ENCODE peak calls at places on chromosomes 11 and 22, in five cellular contexts. One of them, this sample, is unnamed.

GRCh38 chr11:11291432-11292015 is 61.5 kb downstream of the CSNK2A3 start:
- DNase-seq in uterus: no peak
- DNase-seq in Peyer's patch: no peak
- DNase-seq in Caco-2: no peak
- DNase-seq in anterior cingulate cortex: no peak
- DNase-seq in this sample: no peak

GRCh38 chr22:27564806-27565205 is 236.8 kb downstream of the MN1 start:
- DNase-seq in uterus: no peak
- DNase-seq in Peyer's patch: no peak
- DNase-seq in Caco-2: no peak
- DNase-seq in anterior cingulate cortex: no peak
- DNase-seq in this sample: no peak

GRCh38 chr11:46249103-46249942 is 28.1 kb upstream of the CREB3L1 start:
- DNase-seq in uterus: no peak
- DNase-seq in Peyer's patch: no peak
- DNase-seq in Caco-2: no peak
- DNase-seq in anterior cingulate cortex: peak
- DNase-seq in this sample: no peak

GRCh38 chr22:19806213-19807160 is 45.9 kb downstream of the TBX1 start:
- DNase-seq in uterus: peak
- DNase-seq in Peyer's patch: no peak
- DNase-seq in Caco-2: peak
- DNase-seq in anterior cingulate cortex: no peak
- DNase-seq in this sample: peak

GRCh38 chr11:96154802-96155520 is 188.0 kb downstream of the MAML2 start:
- DNase-seq in uterus: no peak
- DNase-seq in Peyer's patch: no peak
- DNase-seq in Caco-2: no peak
- DNase-seq in anterior cingulate cortex: no peak
- DNase-seq in this sample: no peak

GRCh38 chr22:30705710-30706651 is 11.3 kb downstream of the OSBP2 start:
- DNase-seq in uterus: no peak
- DNase-seq in Peyer's patch: no peak
- DNase-seq in Caco-2: no peak
- DNase-seq in anterior cingulate cortex: peak
- DNase-seq in this sample: no peak

GRCh38 chr22:46931881-46932280 is 169.4 kb downstream of the TBC1D22A start:
- DNase-seq in uterus: no peak
- DNase-seq in Peyer's patch: no peak
- DNase-seq in Caco-2: no peak
- DNase-seq in anterior cingulate cortex: no peak
- DNase-seq in this sample: no peak

GRCh38 chr11:94546886-94547285 is 3.2 kb downstream of the FUT4 start:
- DNase-seq in uterus: no peak
- DNase-seq in Peyer's patch: no peak
- DNase-seq in Caco-2: peak
- DNase-seq in anterior cingulate cortex: no peak
- DNase-seq in this sample: no peak

GRCh38 chr11:65776710-65777141 is 4.0 kb downstream of the AP5B1 start:
- DNase-seq in uterus: no peak
- DNase-seq in Peyer's patch: no peak
- DNase-seq in Caco-2: peak
- DNase-seq in anterior cingulate cortex: no peak
- DNase-seq in this sample: peak

GRCh38 chr11:3119141-3119821 is 45.8 kb downstream of the OSBPL5 start:
- DNase-seq in uterus: peak
- DNase-seq in Peyer's patch: no peak
- DNase-seq in Caco-2: no peak
- DNase-seq in anterior cingulate cortex: no peak
- DNase-seq in this sample: peak

GRCh38 chr11:124329787-124330478 is 9.9 kb upstream of the OR8D2 start:
- DNase-seq in uterus: no peak
- DNase-seq in Peyer's patch: no peak
- DNase-seq in Caco-2: no peak
- DNase-seq in anterior cingulate cortex: no peak
- DNase-seq in this sample: no peak

GRCh38 chr11:69166186-69167115 is 10.7 kb downstream of the SMIM38 start:
- DNase-seq in uterus: peak
- DNase-seq in Peyer's patch: no peak
- DNase-seq in Caco-2: no peak
- DNase-seq in anterior cingulate cortex: no peak
- DNase-seq in this sample: no peak

GRCh38 chr11:63491614-63492372 is 826 bp upstream of the PLAAT5 start:
- DNase-seq in uterus: no peak
- DNase-seq in Peyer's patch: no peak
- DNase-seq in Caco-2: peak
- DNase-seq in anterior cingulate cortex: no peak
- DNase-seq in this sample: no peak

GRCh38 chr11:3909901-3910300 is 54.4 kb downstream of the STIM1 start:
- DNase-seq in uterus: no peak
- DNase-seq in Peyer's patch: no peak
- DNase-seq in Caco-2: no peak
- DNase-seq in anterior cingulate cortex: no peak
- DNase-seq in this sample: no peak

GRCh38 chr11:26587073-26587472 is 15.0 kb upstream of the MUC15 start:
- DNase-seq in uterus: no peak
- DNase-seq in Peyer's patch: no peak
- DNase-seq in Caco-2: no peak
- DNase-seq in anterior cingulate cortex: no peak
- DNase-seq in this sample: no peak

GRCh38 chr11:124946735-124947141 is 7.3 kb upstream of the CCDC15 start:
- DNase-seq in uterus: no peak
- DNase-seq in Peyer's patch: no peak
- DNase-seq in Caco-2: no peak
- DNase-seq in anterior cingulate cortex: peak
- DNase-seq in this sample: no peak

GRCh38 chr11:115409691-115410220 is 94.5 kb downstream of the CADM1 start:
- DNase-seq in uterus: no peak
- DNase-seq in Peyer's patch: no peak
- DNase-seq in Caco-2: no peak
- DNase-seq in anterior cingulate cortex: no peak
- DNase-seq in this sample: no peak

GRCh38 chr11:45094958-45095690 is 51.3 kb upstream of the PRDM11 start:
- DNase-seq in uterus: no peak
- DNase-seq in Peyer's patch: no peak
- DNase-seq in Caco-2: no peak
- DNase-seq in anterior cingulate cortex: no peak
- DNase-seq in this sample: no peak

GRCh38 chr11:848380-848931 is 5.8 kb downstream of the TSPAN4 start:
- DNase-seq in uterus: no peak
- DNase-seq in Peyer's patch: peak
- DNase-seq in Caco-2: no peak
- DNase-seq in anterior cingulate cortex: no peak
- DNase-seq in this sample: peak

GRCh38 chr11:69337211-69337721 is 43.3 kb downstream of the MYEOV start:
- DNase-seq in uterus: no peak
- DNase-seq in Peyer's patch: peak
- DNase-seq in Caco-2: peak
- DNase-seq in anterior cingulate cortex: no peak
- DNase-seq in this sample: peak

GRCh38 chr22:27585141-27585540 is 216.4 kb downstream of the MN1 start:
- DNase-seq in uterus: no peak
- DNase-seq in Peyer's patch: no peak
- DNase-seq in Caco-2: no peak
- DNase-seq in anterior cingulate cortex: no peak
- DNase-seq in this sample: no peak

GRCh38 chr11:9688716-9689511 is 25.0 kb downstream of the SWAP70 start:
- DNase-seq in uterus: no peak
- DNase-seq in Peyer's patch: peak
- DNase-seq in Caco-2: no peak
- DNase-seq in anterior cingulate cortex: peak
- DNase-seq in this sample: no peak

GRCh38 chr11:86214710-86215109 is 29.8 kb upstream of the EED start:
- DNase-seq in uterus: no peak
- DNase-seq in Peyer's patch: no peak
- DNase-seq in Caco-2: no peak
- DNase-seq in anterior cingulate cortex: no peak
- DNase-seq in this sample: no peak

GRCh38 chr22:18968011-18968749 is 32.1 kb upstream of the PRODH start:
- DNase-seq in uterus: no peak
- DNase-seq in Peyer's patch: no peak
- DNase-seq in Caco-2: no peak
- DNase-seq in anterior cingulate cortex: no peak
- DNase-seq in this sample: no peak

GRCh38 chr22:37557321-37558001 is 2.8 kb upstream of the CDC42EP1 start:
- DNase-seq in uterus: no peak
- DNase-seq in Peyer's patch: no peak
- DNase-seq in Caco-2: no peak
- DNase-seq in anterior cingulate cortex: no peak
- DNase-seq in this sample: no peak

GRCh38 chr11:68271023-68271780 is 571 bp downstream of the C11orf24 start:
- DNase-seq in uterus: peak
- DNase-seq in Peyer's patch: peak
- DNase-seq in Caco-2: peak
- DNase-seq in anterior cingulate cortex: peak
- DNase-seq in this sample: peak

GRCh38 chr11:87351671-87352070 is 313.9 kb downstream of the TMEM135 start:
- DNase-seq in uterus: no peak
- DNase-seq in Peyer's patch: no peak
- DNase-seq in Caco-2: no peak
- DNase-seq in anterior cingulate cortex: no peak
- DNase-seq in this sample: no peak

This sample was measured in stomach.